ENCODE peak calls at places on chromosomes 7 and 10, in seven cellular contexts. One of them, this sample, is unnamed.
A peak's percentile ranks its signal among the peaks of the same experiment; 100 is the strongest.

GRCh38 chr10:62960416-62960815 is 144.2 kb upstream of the EGR2 start:
- DNase-seq in NCI-H526: no peak
- DNase-seq in ELR: peak; percentile 92
- DNase-seq in NCI-H1105: no peak
- DNase-seq in transverse colon: no peak
- DNase-seq in endodermal cell: no peak
- DNase-seq in heart right ventricle: no peak
- DNase-seq in this sample: no peak

GRCh38 chr10:34555653-34556052 is 259.4 kb downstream of the PARD3 start:
- DNase-seq in NCI-H526: no peak
- DNase-seq in ELR: peak; percentile 16
- DNase-seq in NCI-H1105: no peak
- DNase-seq in transverse colon: no peak
- DNase-seq in endodermal cell: no peak
- DNase-seq in heart right ventricle: no peak
- DNase-seq in this sample: no peak

GRCh38 chr10:131779661-131780394 is 121.0 kb upstream of the PPP2R2D start:
- DNase-seq in NCI-H526: no peak
- DNase-seq in ELR: no peak
- DNase-seq in NCI-H1105: no peak
- DNase-seq in transverse colon: no peak
- DNase-seq in endodermal cell: peak; percentile 20
- DNase-seq in heart right ventricle: no peak
- DNase-seq in this sample: no peak

GRCh38 chr7:28236560-28236959 is 56.0 kb upstream of the JAZF1 start:
- DNase-seq in NCI-H526: no peak
- DNase-seq in ELR: no peak
- DNase-seq in NCI-H1105: no peak
- DNase-seq in transverse colon: no peak
- DNase-seq in endodermal cell: no peak
- DNase-seq in heart right ventricle: no peak
- DNase-seq in this sample: no peak

GRCh38 chr7:47266131-47266706 is 315.7 kb downstream of the TNS3 start:
- DNase-seq in NCI-H526: peak; percentile 47
- DNase-seq in ELR: peak; percentile 75
- DNase-seq in NCI-H1105: peak; percentile 21
- DNase-seq in transverse colon: peak; percentile 75
- DNase-seq in endodermal cell: peak; percentile 88
- DNase-seq in heart right ventricle: peak; percentile 48
- DNase-seq in this sample: peak; percentile 69

GRCh38 chr10:83957168-83957750 is 182.1 kb upstream of the GHITM start:
- DNase-seq in NCI-H526: no peak
- DNase-seq in ELR: no peak
- DNase-seq in NCI-H1105: no peak
- DNase-seq in transverse colon: no peak
- DNase-seq in endodermal cell: peak; percentile 73
- DNase-seq in heart right ventricle: no peak
- DNase-seq in this sample: peak; percentile 73

GRCh38 chr7:37162106-37162505 is 286.6 kb downstream of the ELMO1 start:
- DNase-seq in NCI-H526: no peak
- DNase-seq in ELR: no peak
- DNase-seq in NCI-H1105: no peak
- DNase-seq in transverse colon: no peak
- DNase-seq in endodermal cell: no peak
- DNase-seq in heart right ventricle: no peak
- DNase-seq in this sample: no peak

GRCh38 chr7:47470567-47471357 is 111.1 kb downstream of the TNS3 start:
- DNase-seq in NCI-H526: peak; percentile 85
- DNase-seq in ELR: no peak
- DNase-seq in NCI-H1105: peak; percentile 84
- DNase-seq in transverse colon: peak; percentile 56
- DNase-seq in endodermal cell: peak; percentile 88
- DNase-seq in heart right ventricle: no peak
- DNase-seq in this sample: no peak

GRCh38 chr10:93993782-93994668 is at the start of gene PLCE1:
- DNase-seq in NCI-H526: peak; percentile 20
- DNase-seq in ELR: peak; percentile 59
- DNase-seq in NCI-H1105: peak; percentile 30
- DNase-seq in transverse colon: peak; percentile 73
- DNase-seq in endodermal cell: peak; percentile 83
- DNase-seq in heart right ventricle: peak; percentile 46
- DNase-seq in this sample: peak; percentile 62

GRCh38 chr10:8331896-8332729 is 277.6 kb downstream of the GATA3 start:
- DNase-seq in NCI-H526: peak; percentile 1
- DNase-seq in ELR: peak; percentile 30
- DNase-seq in NCI-H1105: peak; percentile 18
- DNase-seq in transverse colon: peak; percentile 56
- DNase-seq in endodermal cell: peak; percentile 69
- DNase-seq in heart right ventricle: peak; percentile 7
- DNase-seq in this sample: peak; percentile 66

GRCh38 chr7:55109384-55110167 is 90.8 kb downstream of the EGFR start:
- DNase-seq in NCI-H526: no peak
- DNase-seq in ELR: peak; percentile 63
- DNase-seq in NCI-H1105: no peak
- DNase-seq in transverse colon: no peak
- DNase-seq in endodermal cell: no peak
- DNase-seq in heart right ventricle: no peak
- DNase-seq in this sample: no peak

GRCh38 chr7:17523813-17524741 is 225.6 kb downstream of the AHR start:
- DNase-seq in NCI-H526: no peak
- DNase-seq in ELR: peak; percentile 68
- DNase-seq in NCI-H1105: peak; percentile 29
- DNase-seq in transverse colon: peak; percentile 22
- DNase-seq in endodermal cell: no peak
- DNase-seq in heart right ventricle: no peak
- DNase-seq in this sample: no peak

GRCh38 chr10:3248526-3249255 is 76.1 kb upstream of the PITRM1 start:
- DNase-seq in NCI-H526: no peak
- DNase-seq in ELR: peak; percentile 92
- DNase-seq in NCI-H1105: no peak
- DNase-seq in transverse colon: no peak
- DNase-seq in endodermal cell: no peak
- DNase-seq in heart right ventricle: no peak
- DNase-seq in this sample: no peak

GRCh38 chr10:8045728-8046494 is 8.6 kb upstream of the GATA3 start:
- DNase-seq in NCI-H526: no peak
- DNase-seq in ELR: no peak
- DNase-seq in NCI-H1105: no peak
- DNase-seq in transverse colon: no peak
- DNase-seq in endodermal cell: no peak
- DNase-seq in heart right ventricle: no peak
- DNase-seq in this sample: no peak

GRCh38 chr7:40232242-40232929 is 97.6 kb downstream of the SUGCT start:
- DNase-seq in NCI-H526: peak; percentile 6
- DNase-seq in ELR: peak; percentile 81
- DNase-seq in NCI-H1105: peak; percentile 29
- DNase-seq in transverse colon: peak; percentile 14
- DNase-seq in endodermal cell: no peak
- DNase-seq in heart right ventricle: peak; percentile 30
- DNase-seq in this sample: peak; percentile 2